ENCODE peak calls at places on chromosome 9, in seven cellular contexts. J is NCI-H2029 treated with DMSO at 0.1 percent for 48 hours, Y is EL, Z is NCI-H524 treated with DMSO at 0.1 percent for 48 hours, D is non-pigmented ciliary epithelial cell, X is fibroblast of the conjunctiva, R is NCI-H1105. U is an unnamed sample.

GRCh38 chr9:131255731-131256197 is 20.5 kb downstream of the FAM78A start:
- DNase-seq in J (no peak), Y (no peak), Z (peak; percentile 70), D (no peak), X (no peak), R (no peak), U (no peak)

GRCh38 chr9:27003406-27004147 is 1.9 kb downstream of the LRRC19 start:
- DNase-seq in J (no peak), Y (no peak), Z (no peak), D (no peak), X (no peak), R (no peak), U (no peak)

GRCh38 chr9:114169029-114169939 is 13.9 kb downstream of the COL27A1 start:
- DNase-seq in J (no peak), Y (peak; percentile 82), Z (no peak), D (no peak), X (peak; percentile 92), R (no peak), U (peak; percentile 66)

GRCh38 chr9:108612510-108612909 is 243.3 kb downstream of the ACTL7B start:
- DNase-seq in J (no peak), Y (no peak), Z (no peak), D (no peak), X (no peak), R (no peak), U (no peak)

GRCh38 chr9:113219186-113219936 is 1.7 kb downstream of the FKBP15 start:
- DNase-seq in J (no peak), Y (no peak), Z (no peak), D (no peak), X (no peak), R (no peak), U (no peak)

GRCh38 chr9:111957856-111958631 is 61.4 kb downstream of the UGCG start:
- DNase-seq in J (peak; percentile 68), Y (peak; percentile 96), Z (peak; percentile 97), D (peak; percentile 99), X (peak; percentile 81), R (no peak), U (peak; percentile 83)

GRCh38 chr9:112819635-112820496 is 69.3 kb downstream of the SNX30 start:
- DNase-seq in J (peak; percentile 15), Y (peak; percentile 57), Z (peak; percentile 37), D (peak; percentile 36), X (peak; percentile 60), R (peak; percentile 27), U (peak; percentile 50)

GRCh38 chr9:127079741-127080140 is 42.7 kb downstream of the ANGPTL2 start:
- DNase-seq in J (no peak), Y (no peak), Z (no peak), D (no peak), X (no peak), R (no peak), U (no peak)

GRCh38 chr9:22976454-22976853 is 529.8 kb downstream of the DMRTA1 start:
- DNase-seq in J (no peak), Y (peak; percentile 32), Z (no peak), D (no peak), X (no peak), R (no peak), U (no peak)

GRCh38 chr9:125815568-125815967 is 68.4 kb downstream of the PBX3 start:
- DNase-seq in J (no peak), Y (peak; percentile 25), Z (no peak), D (no peak), X (no peak), R (no peak), U (no peak)

U was measured in astrocyte of the cerebellum.